ENCODE peak calls at places on chromosomes 3 and 15, in nine cellular contexts. R is iPS DF 6.9; J is astrocyte of the spinal cord; D is cardiac muscle cell; O is mammary epithelial cell; M is naive thymus-derived CD4-positive, alpha-beta T cell; Y is IMR-90; N is GM23338; C is right cardiac atrium. X is an unnamed sample.

GRCh38 chr15:40379853-40380252 is 2.7 kb upstream of the KNSTRN start:
- DNase-seq in R (no peak), J (peak), D (no peak), O (peak), M (no peak), Y (peak), N (no peak), C (no peak), X (peak)

GRCh38 chr15:52732551-52732950 is 53.4 kb upstream of the ATOSA start:
- DNase-seq in R (no peak), J (no peak), D (no peak), O (no peak), M (no peak), Y (no peak), N (no peak), C (no peak), X (no peak)

GRCh38 chr3:46193436-46193835 is 14.7 kb downstream of the CCR1 start:
- DNase-seq in R (no peak), J (no peak), D (no peak), O (peak), M (no peak), Y (no peak), N (no peak), C (no peak), X (peak)

GRCh38 chr15:99651023-99651807 is 82.0 kb downstream of the LYSMD4 start:
- DNase-seq in R (no peak), J (peak), D (no peak), O (peak), M (no peak), Y (peak), N (no peak), C (no peak), X (peak)

GRCh38 chr3:71910107-71910506 is 125.2 kb upstream of the PROK2 start:
- DNase-seq in R (no peak), J (no peak), D (no peak), O (no peak), M (no peak), Y (no peak), N (peak), C (no peak), X (no peak)

GRCh38 chr15:79834496-79834895 is 62.3 kb downstream of the MTHFS start:
- DNase-seq in R (no peak), J (no peak), D (peak), O (no peak), M (no peak), Y (no peak), N (no peak), C (no peak), X (peak)

GRCh38 chr3:55620361-55621025 is 133.4 kb upstream of the WNT5A start:
- DNase-seq in R (no peak), J (peak), D (no peak), O (peak), M (no peak), Y (peak), N (peak), C (no peak), X (peak)

GRCh38 chr3:150293401-150294001 is 114.6 kb upstream of the TSC22D2 start:
- DNase-seq in R (no peak), J (peak), D (no peak), O (no peak), M (no peak), Y (peak), N (no peak), C (no peak), X (peak)

GRCh38 chr3:25423780-25424179 is 4.3 kb upstream of the RARB start:
- DNase-seq in R (no peak), J (peak), D (no peak), O (peak), M (no peak), Y (peak), N (no peak), C (no peak), X (peak)

GRCh38 chr3:150232992-150233451 is 175.1 kb upstream of the TSC22D2 start:
- DNase-seq in R (no peak), J (peak), D (peak), O (no peak), M (no peak), Y (peak), N (no peak), C (peak), X (peak)

GRCh38 chr3:136946978-136947377 is 10.8 kb upstream of the IL20RB start:
- DNase-seq in R (no peak), J (no peak), D (no peak), O (no peak), M (no peak), Y (no peak), N (no peak), C (no peak), X (no peak)

GRCh38 chr3:43268636-43269035 is 17.7 kb upstream of the SNRK start:
- DNase-seq in R (no peak), J (no peak), D (no peak), O (peak), M (no peak), Y (no peak), N (no peak), C (no peak), X (peak)

GRCh38 chr3:2765002-2765579 is 345.1 kb downstream of the IL5RA start:
- DNase-seq in R (peak), J (no peak), D (peak), O (no peak), M (no peak), Y (no peak), N (peak), C (no peak), X (no peak)

GRCh38 chr3:48034000-48034516 is 17.8 kb upstream of the MAP4 start:
- DNase-seq in R (no peak), J (peak), D (peak), O (peak), M (no peak), Y (peak), N (peak), C (no peak), X (peak)

GRCh38 chr15:42150246-42150970 is 6.0 kb downstream of the PLA2G4F start:
- DNase-seq in R (no peak), J (no peak), D (no peak), O (no peak), M (no peak), Y (no peak), N (no peak), C (peak), X (no peak)

GRCh38 chr15:57313134-57313483 is 63.2 kb upstream of the CGNL1 start:
- DNase-seq in R (no peak), J (no peak), D (no peak), O (no peak), M (no peak), Y (no peak), N (no peak), C (peak), X (no peak)

GRCh38 chr15:78715930-78716329 is 74.9 kb upstream of the CHRNB4 start:
- DNase-seq in R (no peak), J (peak), D (no peak), O (peak), M (no peak), Y (peak), N (no peak), C (no peak), X (peak)

GRCh38 chr15:41546846-41547786 is 3.1 kb upstream of the RPAP1 start:
- DNase-seq in R (no peak), J (peak), D (no peak), O (peak), M (no peak), Y (peak), N (no peak), C (no peak), X (peak)

GRCh38 chr15:68997930-68998777 is 16.3 kb upstream of the NOX5 start:
- DNase-seq in R (no peak), J (no peak), D (no peak), O (no peak), M (no peak), Y (no peak), N (no peak), C (no peak), X (no peak)

GRCh38 chr3:7630925-7631324 is 770.0 kb downstream of the GRM7 start:
- DNase-seq in R (no peak), J (peak), D (peak), O (no peak), M (no peak), Y (no peak), N (peak), C (peak), X (no peak)

GRCh38 chr3:36876181-36876936 is 68.5 kb downstream of the TRANK1 start:
- DNase-seq in R (no peak), J (no peak), D (no peak), O (no peak), M (peak), Y (no peak), N (no peak), C (no peak), X (no peak)

GRCh38 chr15:52010633-52011595 is 8.1 kb upstream of the MAPK6 start:
- DNase-seq in R (no peak), J (peak), D (no peak), O (peak), M (no peak), Y (peak), N (no peak), C (no peak), X (peak)

GRCh38 chr3:139378587-139378986 is 10.9 kb downstream of the COPB2 start:
- DNase-seq in R (no peak), J (no peak), D (no peak), O (no peak), M (no peak), Y (peak), N (no peak), C (no peak), X (peak)

GRCh38 chr3:62229908-62230307 is 143.4 kb downstream of the FEZF2 start:
- DNase-seq in R (no peak), J (peak), D (no peak), O (peak), M (no peak), Y (no peak), N (peak), C (no peak), X (peak)

GRCh38 chr3:130260821-130261402 is 84.6 kb upstream of the COL6A5 start:
- DNase-seq in R (no peak), J (no peak), D (no peak), O (no peak), M (no peak), Y (no peak), N (no peak), C (no peak), X (no peak)

GRCh38 chr3:72887723-72888545 is at the start of gene GXYLT2:
- DNase-seq in R (peak), J (peak), D (peak), O (peak), M (peak), Y (peak), N (peak), C (peak), X (peak)

GRCh38 chr3:44554626-44555592 is at the start of gene ZKSCAN7:
- DNase-seq in R (peak), J (peak), D (peak), O (peak), M (peak), Y (peak), N (peak), C (peak), X (peak)

GRCh38 chr15:41783272-41783660 is 9.0 kb downstream of the MAPKBP1 start:
- DNase-seq in R (no peak), J (no peak), D (no peak), O (no peak), M (no peak), Y (no peak), N (no peak), C (no peak), X (no peak)

GRCh38 chr15:63531586-63531985 is 27.2 kb downstream of the USP3 start:
- DNase-seq in R (no peak), J (no peak), D (no peak), O (no peak), M (no peak), Y (no peak), N (peak), C (no peak), X (no peak)

GRCh38 chr3:58082047-58082446 is 73.8 kb downstream of the FLNB start:
- DNase-seq in R (no peak), J (peak), D (no peak), O (no peak), M (peak), Y (peak), N (no peak), C (no peak), X (no peak)

GRCh38 chr3:193859195-193859594 is 266.2 kb downstream of the OPA1 start:
- DNase-seq in R (no peak), J (no peak), D (no peak), O (no peak), M (no peak), Y (no peak), N (no peak), C (no peak), X (peak)

GRCh38 chr3:48086736-48087470 is 70.7 kb upstream of the MAP4 start:
- DNase-seq in R (no peak), J (peak), D (no peak), O (peak), M (no peak), Y (peak), N (no peak), C (no peak), X (peak)

GRCh38 chr15:101057841-101058407 is 138.8 kb downstream of the LRRK1 start:
- DNase-seq in R (no peak), J (no peak), D (no peak), O (no peak), M (no peak), Y (no peak), N (no peak), C (no peak), X (no peak)

GRCh38 chr15:92979011-92979701 is 79.0 kb downstream of the CHD2 start:
- DNase-seq in R (no peak), J (no peak), D (no peak), O (no peak), M (no peak), Y (peak), N (no peak), C (no peak), X (peak)

GRCh38 chr3:98612996-98613517 is 19.6 kb upstream of the CPOX start:
- DNase-seq in R (no peak), J (no peak), D (no peak), O (peak), M (no peak), Y (no peak), N (no peak), C (peak), X (peak)
- H3K4me3 ChIP-seq in R (no peak), J (no peak), D (no peak), O (no peak), M (no peak), Y (no peak), N (no peak), C (no peak), X (no peak)

DNA sequence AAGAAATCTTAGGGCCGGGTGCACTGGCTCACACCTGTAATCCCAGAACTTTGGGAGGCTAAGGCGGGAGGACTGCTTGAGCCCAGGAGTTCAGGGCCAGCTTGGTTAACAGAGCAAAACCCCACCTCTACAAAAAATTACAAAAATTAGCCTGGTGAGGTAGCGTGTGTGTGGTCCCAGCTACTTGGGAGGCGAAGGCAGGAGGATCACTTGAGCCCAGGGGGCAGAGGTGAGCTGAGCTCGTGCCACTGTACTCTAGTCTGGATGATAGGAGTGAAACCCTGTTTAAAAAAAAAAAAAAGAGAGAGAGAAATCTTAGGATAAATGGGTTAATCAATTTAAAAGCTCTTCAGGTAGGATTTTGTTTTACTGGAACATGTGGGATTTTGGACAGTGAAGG is 31.2 kb upstream of the DUT start:
- DNase-seq in R (no peak), J (no peak), D (no peak), O (no peak), M (no peak), Y (no peak), N (peak), C (no peak), X (no peak)
- H3K4me3 ChIP-seq in R (no peak), J (no peak), D (no peak), O (no peak), M (no peak), Y (no peak), N (no peak), C (no peak), X (no peak)

GRCh38 chr15:85702321-85703230 is 92.1 kb downstream of the KLHL25 start:
- DNase-seq in R (no peak), J (peak), D (no peak), O (no peak), M (no peak), Y (peak), N (no peak), C (no peak), X (no peak)

GRCh38 chr15:85700767-85701166 is 94.0 kb downstream of the KLHL25 start:
- DNase-seq in R (no peak), J (no peak), D (no peak), O (no peak), M (no peak), Y (no peak), N (no peak), C (no peak), X (no peak)

GRCh38 chr15:85704720-85705119 is 90.0 kb downstream of the KLHL25 start:
- DNase-seq in R (no peak), J (no peak), D (peak), O (no peak), M (no peak), Y (no peak), N (no peak), C (no peak), X (no peak)

GRCh38 chr15:85706779-85707518 is 87.8 kb downstream of the KLHL25 start:
- DNase-seq in R (no peak), J (peak), D (no peak), O (no peak), M (no peak), Y (peak), N (no peak), C (no peak), X (no peak)

GRCh38 chr15:85704021-85704420 is 90.7 kb downstream of the KLHL25 start:
- DNase-seq in R (no peak), J (no peak), D (no peak), O (no peak), M (no peak), Y (peak), N (no peak), C (no peak), X (no peak)
- H3K4me3 ChIP-seq in R (no peak), J (no peak), D (no peak), O (no peak), M (peak), Y (no peak), N (no peak), C (no peak), X (no peak)

GRCh38 chr3:152383136-152383606 is 114.4 kb downstream of the MBNL1 start:
- DNase-seq in R (no peak), J (no peak), D (no peak), O (no peak), M (no peak), Y (no peak), N (no peak), C (no peak), X (no peak)

GRCh38 chr3:152380048-152380447 is 111.3 kb downstream of the MBNL1 start:
- DNase-seq in R (no peak), J (no peak), D (no peak), O (no peak), M (no peak), Y (no peak), N (no peak), C (no peak), X (no peak)

GRCh38 chr3:152382312-152383135 is 113.8 kb downstream of the MBNL1 start:
- DNase-seq in R (no peak), J (no peak), D (no peak), O (no peak), M (no peak), Y (no peak), N (no peak), C (no peak), X (no peak)

GRCh38 chr3:152379415-152380042 is 110.8 kb downstream of the MBNL1 start:
- DNase-seq in R (no peak), J (no peak), D (no peak), O (no peak), M (no peak), Y (peak), N (no peak), C (no peak), X (peak)

DNA sequence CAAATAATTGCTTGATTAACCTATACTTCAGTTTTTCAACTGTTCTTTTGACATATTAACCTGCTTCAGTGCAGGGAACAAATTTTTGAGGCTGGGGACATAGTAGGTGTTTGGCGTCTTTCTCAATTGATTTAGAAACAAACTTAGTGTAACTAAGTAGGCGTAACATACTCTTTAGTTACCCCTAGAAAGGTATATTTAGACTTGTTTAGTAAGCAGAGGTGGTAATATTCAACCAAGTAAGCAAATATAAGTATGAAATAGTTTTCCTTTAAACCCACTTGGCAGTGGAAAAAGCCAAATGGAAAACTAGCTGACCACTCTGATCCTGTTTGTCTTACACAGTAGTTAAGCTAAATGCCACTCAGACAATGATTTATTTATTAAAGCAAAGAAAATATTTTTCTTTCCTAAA is 113.2 kb downstream of the MBNL1 start:
- DNase-seq in R (no peak), J (no peak), D (no peak), O (no peak), M (no peak), Y (no peak), N (no peak), C (no peak), X (no peak)
- H3K4me3 ChIP-seq in R (no peak), J (no peak), D (no peak), O (peak), M (no peak), Y (no peak), N (no peak), C (peak), X (peak)

GRCh38 chr15:96342611-96343528 is 12.4 kb downstream of the NR2F2 start:
- DNase-seq in R (no peak), J (peak), D (no peak), O (no peak), M (no peak), Y (no peak), N (peak), C (no peak), X (no peak)
- H3K4me3 ChIP-seq in R (no peak), J (peak), D (no peak), O (no peak), M (no peak), Y (peak), N (peak), C (peak), X (peak)

DNA sequence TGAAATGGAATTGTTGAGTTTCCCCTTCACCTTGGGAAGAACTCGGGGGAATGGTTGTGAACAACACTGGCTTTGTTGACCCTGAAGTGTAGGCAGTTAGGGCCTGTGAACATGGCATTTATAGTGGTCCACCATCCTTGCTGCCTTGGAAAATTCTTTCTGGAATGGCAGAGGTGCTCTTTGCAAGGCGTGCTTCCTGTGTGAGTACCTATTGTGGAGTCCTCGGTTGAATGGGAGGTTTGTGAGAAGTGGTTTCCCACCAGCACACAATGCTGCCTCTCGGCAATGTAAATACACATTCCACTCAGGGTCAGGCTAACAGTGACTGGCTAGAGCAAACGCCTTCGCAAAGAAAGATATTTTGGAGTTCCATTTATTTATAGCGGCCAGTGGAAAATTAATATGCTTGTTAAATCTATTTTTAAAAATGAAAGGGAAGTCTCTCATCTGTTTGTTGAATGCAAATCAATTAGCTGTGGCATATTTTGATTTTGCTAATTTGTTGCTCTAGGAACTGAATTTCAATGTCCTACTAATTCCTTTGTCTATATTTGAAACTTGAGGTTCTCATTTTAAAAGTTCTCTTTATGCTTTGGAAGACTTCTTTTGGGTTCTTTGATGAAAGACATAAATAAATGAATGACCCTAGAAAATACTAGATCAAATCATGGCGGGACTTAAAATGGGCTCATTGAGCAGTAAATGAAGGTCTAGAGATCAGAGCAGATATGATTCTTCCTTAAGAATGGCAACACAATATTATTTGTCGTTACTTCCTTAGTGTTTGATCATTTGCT is 59.5 kb downstream of the FNDC3B start:
- DNase-seq in R (peak), J (no peak), D (peak), O (peak), M (no peak), Y (no peak), N (peak), C (no peak), X (no peak)
- H3K4me3 ChIP-seq in R (no peak), J (no peak), D (no peak), O (no peak), M (no peak), Y (no peak), N (no peak), C (no peak), X (no peak)

DNA sequence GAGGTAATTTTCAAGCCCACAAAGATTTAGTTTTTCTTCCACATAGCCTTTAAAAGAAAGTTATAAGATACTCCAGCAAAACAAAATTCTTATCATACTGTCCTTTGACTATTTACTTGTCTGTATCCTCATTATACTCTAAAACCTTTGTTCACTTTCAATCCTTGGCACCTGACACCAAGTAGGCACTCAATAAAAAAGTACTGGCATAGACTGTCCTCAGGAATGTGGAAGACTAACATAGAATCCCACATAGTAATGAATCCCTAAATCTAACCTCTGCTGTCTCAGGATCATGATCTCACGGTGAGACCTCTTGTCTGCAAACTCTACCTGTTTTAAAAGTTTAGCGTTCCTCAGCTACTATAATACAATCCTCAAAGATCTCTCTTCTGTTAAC is 21.6 kb downstream of the PHC3 start:
- DNase-seq in R (no peak), J (no peak), D (no peak), O (no peak), M (no peak), Y (no peak), N (no peak), C (no peak), X (no peak)
- H3K4me3 ChIP-seq in R (no peak), J (no peak), D (no peak), O (no peak), M (no peak), Y (no peak), N (no peak), C (no peak), X (no peak)

X was measured in epithelial cell of esophagus.